ENCODE peak calls at places on chromosomes 12 and 14, in eight cellular contexts. M, C, E, I, F, B, A and P are unnamed samples.

GRCh38 chr12:15446798-15447197 is 124.5 kb downstream of the PTPRO start:
- DNase-seq in F (no peak), C (no peak), I (no peak), B (no peak), M (no peak), E (no peak), A (no peak), P (no peak)

GRCh38 chr12:45051490-45052105 is 699 bp upstream of the DBX2 start:
- DNase-seq in I (peak; percentile 17), C (no peak), E (no peak), M (peak; percentile 11), A (no peak), B (no peak), F (no peak), P (no peak)

GRCh38 chr12:64616221-64616620 is 5.9 kb downstream of the RASSF3 start:
- DNase-seq in M (no peak), F (no peak), I (peak; percentile 41), A (no peak), B (no peak), C (no peak), E (no peak), P (no peak)

GRCh38 chr14:57066463-57066862 is 202.2 kb downstream of the EXOC5 start:
- DNase-seq in M (no peak), E (no peak), F (no peak), I (no peak), C (no peak), B (no peak), A (no peak), P (no peak)

GRCh38 chr12:119578112-119578511 is 15.5 kb upstream of the TMEM233 start:
- DNase-seq in E (no peak), A (no peak), B (no peak), M (no peak), C (no peak), I (no peak), F (no peak), P (no peak)

GRCh38 chr14:90561031-90561430 is 164.2 kb downstream of the CALM1 start:
- DNase-seq in A (peak; percentile 7), F (no peak), M (no peak), E (no peak), B (no peak), C (no peak), I (no peak), P (no peak)

GRCh38 chr14:68508581-68508980 is 284.3 kb downstream of the ZFP36L1 start:
- DNase-seq in A (no peak), I (no peak), C (no peak), F (no peak), B (no peak), E (no peak), M (no peak), P (no peak)

GRCh38 chr12:94141892-94142291 is 6.5 kb upstream of the PLXNC1 start:
- DNase-seq in F (no peak), B (no peak), A (no peak), C (no peak), I (no peak), E (no peak), M (no peak), P (no peak)

GRCh38 chr14:25009891-25010290 is 40.1 kb downstream of the STXBP6 start:
- DNase-seq in M (no peak), I (peak; percentile 55), A (no peak), B (no peak), C (no peak), F (no peak), E (no peak), P (no peak)

GRCh38 chr14:69077841-69078240 is 75.1 kb downstream of the DCAF5 start:
- DNase-seq in A (no peak), I (peak; percentile 83), F (no peak), B (no peak), C (no peak), E (no peak), M (no peak), P (no peak)

GRCh38 chr14:32286602-32287001 is 42.5 kb upstream of the AKAP6 start:
- DNase-seq in M (no peak), B (no peak), C (no peak), I (no peak), F (no peak), A (no peak), E (no peak), P (no peak)